ENCODE peak calls at places on chromosomes 4 and X, in seven cellular contexts. One of them, this sample, is unnamed.
A peak's percentile ranks its signal among the peaks of the same experiment; 100 is the strongest.

GRCh38 chr4:187396106-187396505 is 599.5 kb upstream of the ZFP42 start:
- DNase-seq in cardiac muscle cell: no peak
- DNase-seq in psoas muscle: no peak
- DNase-seq in transverse colon: no peak
- DNase-seq in mucosa of descending colon: no peak
- DNase-seq in brain microvascular endothelial cell: no peak
- DNase-seq in astrocyte of the spinal cord: no peak
- DNase-seq in this sample: no peak

GRCh38 chr4:154590329-154591006 is at the start of gene FGA:
- DNase-seq in astrocyte of the spinal cord: no peak
- DNase-seq in mucosa of descending colon: no peak
- DNase-seq in transverse colon: peak; percentile 12
- DNase-seq in brain microvascular endothelial cell: no peak
- DNase-seq in psoas muscle: no peak
- DNase-seq in cardiac muscle cell: no peak
- DNase-seq in this sample: no peak

GRCh38 chrX:48761674-48762471 is at the start of gene GLOD5:
- DNase-seq in mucosa of descending colon: peak; percentile 82
- DNase-seq in brain microvascular endothelial cell: no peak
- DNase-seq in psoas muscle: no peak
- DNase-seq in transverse colon: peak; percentile 79
- DNase-seq in astrocyte of the spinal cord: no peak
- DNase-seq in cardiac muscle cell: peak; percentile 10
- DNase-seq in this sample: no peak

GRCh38 chrX:68584221-68584620 is 63.2 kb upstream of the STARD8 start:
- DNase-seq in transverse colon: no peak
- DNase-seq in mucosa of descending colon: no peak
- DNase-seq in brain microvascular endothelial cell: no peak
- DNase-seq in psoas muscle: no peak
- DNase-seq in astrocyte of the spinal cord: no peak
- DNase-seq in cardiac muscle cell: no peak
- DNase-seq in this sample: no peak

GRCh38 chrX:68827848-68828562 is 816 bp upstream of the EFNB1 start:
- DNase-seq in mucosa of descending colon: peak; percentile 88
- DNase-seq in cardiac muscle cell: peak; percentile 89
- DNase-seq in transverse colon: peak; percentile 88
- DNase-seq in astrocyte of the spinal cord: peak; percentile 81
- DNase-seq in brain microvascular endothelial cell: peak; percentile 78
- DNase-seq in psoas muscle: peak; percentile 80
- DNase-seq in this sample: peak; percentile 39

GRCh38 chr4:176717237-176717636 is 75.5 kb downstream of the VEGFC start:
- DNase-seq in brain microvascular endothelial cell: no peak
- DNase-seq in cardiac muscle cell: no peak
- DNase-seq in mucosa of descending colon: no peak
- DNase-seq in psoas muscle: no peak
- DNase-seq in transverse colon: no peak
- DNase-seq in astrocyte of the spinal cord: no peak
- DNase-seq in this sample: no peak

GRCh38 chrX:108219949-108220601 is 128.5 kb downstream of the ATG4A start:
- DNase-seq in cardiac muscle cell: no peak
- DNase-seq in psoas muscle: no peak
- DNase-seq in transverse colon: no peak
- DNase-seq in brain microvascular endothelial cell: no peak
- DNase-seq in astrocyte of the spinal cord: no peak
- DNase-seq in mucosa of descending colon: no peak
- DNase-seq in this sample: no peak

GRCh38 chrX:129659137-129659536 is 4.4 kb upstream of the APLN start:
- DNase-seq in astrocyte of the spinal cord: no peak
- DNase-seq in mucosa of descending colon: no peak
- DNase-seq in cardiac muscle cell: no peak
- DNase-seq in brain microvascular endothelial cell: no peak
- DNase-seq in psoas muscle: no peak
- DNase-seq in transverse colon: no peak
- DNase-seq in this sample: no peak

GRCh38 chr4:139076016-139076744 is 60.6 kb downstream of the NOCT start:
- DNase-seq in mucosa of descending colon: no peak
- DNase-seq in psoas muscle: no peak
- DNase-seq in astrocyte of the spinal cord: no peak
- DNase-seq in brain microvascular endothelial cell: no peak
- DNase-seq in transverse colon: no peak
- DNase-seq in cardiac muscle cell: no peak
- DNase-seq in this sample: no peak

GRCh38 chr4:68218044-68218443 is 27.4 kb downstream of the TMPRSS11B start:
- DNase-seq in cardiac muscle cell: no peak
- DNase-seq in mucosa of descending colon: no peak
- DNase-seq in astrocyte of the spinal cord: peak; percentile 12
- DNase-seq in psoas muscle: no peak
- DNase-seq in transverse colon: no peak
- DNase-seq in brain microvascular endothelial cell: no peak
- DNase-seq in this sample: no peak

GRCh38 chr4:153113838-153114105 is 90.5 kb upstream of the TRIM2 start:
- DNase-seq in mucosa of descending colon: no peak
- DNase-seq in brain microvascular endothelial cell: no peak
- DNase-seq in psoas muscle: no peak
- DNase-seq in cardiac muscle cell: no peak
- DNase-seq in astrocyte of the spinal cord: no peak
- DNase-seq in transverse colon: no peak
- DNase-seq in this sample: no peak

GRCh38 chr4:84582302-84582987 is 482 bp upstream of the CDS1 start:
- DNase-seq in mucosa of descending colon: peak; percentile 100
- DNase-seq in psoas muscle: peak; percentile 70
- DNase-seq in cardiac muscle cell: peak; percentile 68
- DNase-seq in astrocyte of the spinal cord: peak; percentile 57
- DNase-seq in brain microvascular endothelial cell: peak; percentile 53
- DNase-seq in transverse colon: peak; percentile 97
- DNase-seq in this sample: no peak

GRCh38 chrX:95536661-95537060 is 1148.0 kb upstream of the DIAPH2 start:
- DNase-seq in mucosa of descending colon: no peak
- DNase-seq in psoas muscle: no peak
- DNase-seq in transverse colon: no peak
- DNase-seq in cardiac muscle cell: no peak
- DNase-seq in brain microvascular endothelial cell: no peak
- DNase-seq in astrocyte of the spinal cord: no peak
- DNase-seq in this sample: no peak

GRCh38 chr4:86221076-86221475 is 138.8 kb downstream of the MAPK10 start:
- DNase-seq in mucosa of descending colon: no peak
- DNase-seq in astrocyte of the spinal cord: no peak
- DNase-seq in psoas muscle: no peak
- DNase-seq in cardiac muscle cell: no peak
- DNase-seq in brain microvascular endothelial cell: no peak
- DNase-seq in transverse colon: no peak
- DNase-seq in this sample: no peak

GRCh38 chr4:44806076-44806475 is 79.7 kb upstream of the GNPDA2 start:
- DNase-seq in mucosa of descending colon: no peak
- DNase-seq in psoas muscle: no peak
- DNase-seq in transverse colon: no peak
- DNase-seq in astrocyte of the spinal cord: no peak
- DNase-seq in cardiac muscle cell: no peak
- DNase-seq in brain microvascular endothelial cell: no peak
- DNase-seq in this sample: no peak
- H3K4me3 ChIP-seq in mucosa of descending colon: no peak overlapping the region
- H3K4me3 ChIP-seq in psoas muscle: no peak overlapping the region
- H3K4me3 ChIP-seq in transverse colon: no peak overlapping the region
- H3K4me3 ChIP-seq in astrocyte of the spinal cord: no peak overlapping the region
- H3K4me3 ChIP-seq in cardiac muscle cell: no peak overlapping the region
- H3K4me3 ChIP-seq in brain microvascular endothelial cell: no peak overlapping the region
- H3K4me3 ChIP-seq in this sample: no peak overlapping the region

GRCh38 chrX:16140448-16140847 is 17.1 kb downstream of the GRPR start:
- DNase-seq in psoas muscle: no peak
- DNase-seq in transverse colon: no peak
- DNase-seq in brain microvascular endothelial cell: no peak
- DNase-seq in cardiac muscle cell: no peak
- DNase-seq in astrocyte of the spinal cord: no peak
- DNase-seq in mucosa of descending colon: no peak
- DNase-seq in this sample: no peak

GRCh38 chrX:16138108-16138427 is 14.7 kb downstream of the GRPR start:
- DNase-seq in cardiac muscle cell: peak; percentile 6
- DNase-seq in brain microvascular endothelial cell: no peak
- DNase-seq in transverse colon: no peak
- DNase-seq in mucosa of descending colon: no peak
- DNase-seq in astrocyte of the spinal cord: no peak
- DNase-seq in psoas muscle: no peak
- DNase-seq in this sample: no peak

GRCh38 chrX:16140983-16141382 is 17.6 kb downstream of the GRPR start:
- DNase-seq in mucosa of descending colon: no peak
- DNase-seq in transverse colon: no peak
- DNase-seq in astrocyte of the spinal cord: no peak
- DNase-seq in brain microvascular endothelial cell: no peak
- DNase-seq in psoas muscle: no peak
- DNase-seq in cardiac muscle cell: no peak
- DNase-seq in this sample: no peak

GRCh38 chrX:16136080-16136479 is 12.7 kb downstream of the GRPR start:
- DNase-seq in mucosa of descending colon: no peak
- DNase-seq in cardiac muscle cell: no peak
- DNase-seq in astrocyte of the spinal cord: no peak
- DNase-seq in brain microvascular endothelial cell: no peak
- DNase-seq in transverse colon: no peak
- DNase-seq in psoas muscle: no peak
- DNase-seq in this sample: no peak

GRCh38 chrX:16137416-16138107 is 14.2 kb downstream of the GRPR start:
- DNase-seq in cardiac muscle cell: no peak
- DNase-seq in transverse colon: no peak
- DNase-seq in psoas muscle: no peak
- DNase-seq in mucosa of descending colon: no peak
- DNase-seq in brain microvascular endothelial cell: no peak
- DNase-seq in astrocyte of the spinal cord: no peak
- DNase-seq in this sample: no peak
- H3K4me3 ChIP-seq in cardiac muscle cell: no peak overlapping the region
- H3K4me3 ChIP-seq in transverse colon: no peak overlapping the region
- H3K4me3 ChIP-seq in psoas muscle: no peak overlapping the region
- H3K4me3 ChIP-seq in mucosa of descending colon: no peak overlapping the region
- H3K4me3 ChIP-seq in brain microvascular endothelial cell: no peak overlapping the region
- H3K4me3 ChIP-seq in astrocyte of the spinal cord: no peak overlapping the region
- H3K4me3 ChIP-seq in this sample: no peak overlapping the region

GRCh38 chrX:20139966-20140365 is 1.7 kb downstream of the EIF1AX start:
- DNase-seq in astrocyte of the spinal cord: peak; percentile 50
- DNase-seq in mucosa of descending colon: no peak
- DNase-seq in brain microvascular endothelial cell: no peak
- DNase-seq in cardiac muscle cell: peak; percentile 28
- DNase-seq in transverse colon: no peak
- DNase-seq in psoas muscle: no peak
- DNase-seq in this sample: no peak
- H3K4me3 ChIP-seq in astrocyte of the spinal cord: peak overlapping the region; percentile 87
- H3K4me3 ChIP-seq in mucosa of descending colon: no peak overlapping the region
- H3K4me3 ChIP-seq in brain microvascular endothelial cell: peak overlapping the region; percentile 98
- H3K4me3 ChIP-seq in cardiac muscle cell: no peak overlapping the region
- H3K4me3 ChIP-seq in transverse colon: peak overlapping the region; percentile 79
- H3K4me3 ChIP-seq in psoas muscle: peak overlapping the region; percentile 82
- H3K4me3 ChIP-seq in this sample: peak overlapping the region; percentile 90

GRCh38 chr4:9685692-9686091 is 95.7 kb upstream of the DRD5 start:
- DNase-seq in astrocyte of the spinal cord: no peak
- DNase-seq in mucosa of descending colon: no peak
- DNase-seq in cardiac muscle cell: no peak
- DNase-seq in transverse colon: no peak
- DNase-seq in psoas muscle: no peak
- DNase-seq in brain microvascular endothelial cell: no peak
- DNase-seq in this sample: no peak

GRCh38 chr4:9691221-9692065 is 90.0 kb upstream of the DRD5 start:
- DNase-seq in psoas muscle: peak; percentile 94
- DNase-seq in astrocyte of the spinal cord: peak; percentile 52
- DNase-seq in mucosa of descending colon: peak; percentile 99
- DNase-seq in cardiac muscle cell: peak; percentile 96
- DNase-seq in transverse colon: peak; percentile 98
- DNase-seq in brain microvascular endothelial cell: peak; percentile 89
- DNase-seq in this sample: no peak
- H3K4me3 ChIP-seq in psoas muscle: peak overlapping the region; percentile 70
- H3K4me3 ChIP-seq in astrocyte of the spinal cord: peak overlapping the region; percentile 26
- H3K4me3 ChIP-seq in mucosa of descending colon: peak overlapping the region; percentile 22
- H3K4me3 ChIP-seq in cardiac muscle cell: peak overlapping the region; percentile 28
- H3K4me3 ChIP-seq in transverse colon: peak overlapping the region; percentile 51
- H3K4me3 ChIP-seq in brain microvascular endothelial cell: peak overlapping the region; percentile 38
- H3K4me3 ChIP-seq in this sample: peak overlapping the region; percentile 36

GRCh38 chr4:169268951-169269781 is 1.6 kb downstream of the SH3RF1 start:
- DNase-seq in transverse colon: peak; percentile 31
- DNase-seq in mucosa of descending colon: peak; percentile 47
- DNase-seq in cardiac muscle cell: peak; percentile 90
- DNase-seq in brain microvascular endothelial cell: peak; percentile 86
- DNase-seq in astrocyte of the spinal cord: peak; percentile 79
- DNase-seq in psoas muscle: peak; percentile 13
- DNase-seq in this sample: no peak

GRCh38 chr4:169270810-169271691 is at the start of gene SH3RF1:
- DNase-seq in psoas muscle: peak; percentile 91
- DNase-seq in transverse colon: peak; percentile 88
- DNase-seq in astrocyte of the spinal cord: peak; percentile 90
- DNase-seq in mucosa of descending colon: peak; percentile 92
- DNase-seq in cardiac muscle cell: peak; percentile 94
- DNase-seq in brain microvascular endothelial cell: peak; percentile 73
- DNase-seq in this sample: no peak

GRCh38 chr4:169271692-169272007 is 894 bp upstream of the SH3RF1 start:
- DNase-seq in psoas muscle: no peak
- DNase-seq in astrocyte of the spinal cord: no peak
- DNase-seq in brain microvascular endothelial cell: no peak
- DNase-seq in cardiac muscle cell: no peak
- DNase-seq in mucosa of descending colon: no peak
- DNase-seq in transverse colon: peak; percentile 22
- DNase-seq in this sample: no peak

GRCh38 chr4:169272265-169272886 is 1.6 kb upstream of the SH3RF1 start:
- DNase-seq in brain microvascular endothelial cell: peak; percentile 59
- DNase-seq in mucosa of descending colon: no peak
- DNase-seq in transverse colon: no peak
- DNase-seq in astrocyte of the spinal cord: peak; percentile 79
- DNase-seq in psoas muscle: no peak
- DNase-seq in cardiac muscle cell: peak; percentile 50
- DNase-seq in this sample: no peak

DNA sequence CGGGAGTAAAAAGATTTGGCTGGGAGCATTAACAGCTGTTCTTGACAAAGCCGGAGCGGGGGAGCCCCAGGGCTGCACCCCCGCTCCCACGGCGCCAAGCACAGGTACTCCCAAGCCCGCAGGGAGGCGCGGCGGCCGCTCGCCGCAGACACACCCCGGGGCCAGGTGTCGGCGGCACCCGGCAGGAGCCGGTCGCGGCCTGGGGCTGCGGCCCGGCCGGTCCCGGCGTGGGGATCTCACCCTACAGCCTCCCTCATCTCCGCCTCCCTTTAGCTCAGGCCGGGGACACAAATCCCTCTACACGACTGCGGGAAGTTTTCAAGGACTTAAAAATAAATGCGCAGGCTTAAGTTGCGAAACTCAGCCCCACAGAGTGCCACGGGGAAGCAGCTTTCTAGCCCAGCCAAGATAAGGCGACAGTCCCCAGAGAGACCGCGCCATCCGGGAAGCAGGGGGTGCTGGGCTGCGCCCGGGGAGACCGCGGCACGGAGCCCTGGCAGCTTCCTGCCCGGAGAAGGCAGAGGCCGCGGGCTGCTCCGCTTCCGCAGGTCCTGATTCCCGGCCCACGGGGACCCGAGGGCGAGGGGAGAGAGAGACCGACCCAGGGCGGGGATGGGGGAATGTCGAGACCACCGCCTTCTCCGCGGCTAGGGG is 473 bp downstream of the SH3RF1 start:
- DNase-seq in cardiac muscle cell: peak; percentile 68
- DNase-seq in mucosa of descending colon: peak; percentile 79
- DNase-seq in astrocyte of the spinal cord: peak; percentile 55
- DNase-seq in brain microvascular endothelial cell: no peak
- DNase-seq in transverse colon: peak; percentile 69
- DNase-seq in psoas muscle: peak; percentile 71
- DNase-seq in this sample: no peak
- H3K4me3 ChIP-seq in cardiac muscle cell: peak overlapping the region; percentile 85
- H3K4me3 ChIP-seq in mucosa of descending colon: peak overlapping the region; percentile 85
- H3K4me3 ChIP-seq in astrocyte of the spinal cord: peak overlapping the region; percentile 85
- H3K4me3 ChIP-seq in brain microvascular endothelial cell: peak overlapping the region; percentile 94
- H3K4me3 ChIP-seq in transverse colon: peak overlapping the region; percentile 73
- H3K4me3 ChIP-seq in psoas muscle: peak overlapping the region; percentile 98
- H3K4me3 ChIP-seq in this sample: peak overlapping the region; percentile 91

This sample was measured in SK-N-MC.